ENCODE peak calls at places on chromosomes 11 and 22, in nine cellular contexts. G is mucosa of descending colon; X is GM23248; S is right lobe of liver; N is CD4-positive, alpha-beta memory T cell; T is left ventricle myocardium inferior; C is naive thymus-derived CD4-positive, alpha-beta T cell; M is A673; O is adrenal gland. K is an unnamed sample.

GRCh38 chr11:34492806-34493414 is 20.7 kb downstream of the ELF5 start:
- DNase-seq in G (peak; percentile 89), X (peak; percentile 77), S (no peak), N (peak; percentile 8), T (no peak), C (peak; percentile 7), M (peak; percentile 91), O (peak; percentile 67), K (peak; percentile 46)

GRCh38 chr22:26906464-26906863 is 249.1 kb downstream of the MIAT start:
- DNase-seq in G (no peak), X (no peak), S (no peak), N (no peak), T (no peak), C (no peak), M (no peak), O (no peak), K (no peak)

GRCh38 chr11:97703815-97704214 is 1314.0 kb downstream of the JRKL start:
- DNase-seq in G (no peak), X (no peak), S (no peak), N (no peak), T (no peak), C (no peak), M (no peak), O (no peak), K (no peak)

GRCh38 chr11:20022363-20023081 is 137.8 kb downstream of the DBX1 start:
- DNase-seq in G (no peak), X (no peak), S (no peak), N (no peak), T (no peak), C (no peak), M (no peak), O (no peak), K (no peak)

GRCh38 chr22:19607198-19608113 is 83.2 kb upstream of the CLDN5 start:
- DNase-seq in G (peak; percentile 16), X (no peak), S (peak; percentile 96), N (peak; percentile 59), T (no peak), C (peak; percentile 85), M (no peak), O (no peak), K (no peak)

GRCh38 chr11:46697303-46697702 is 3.1 kb downstream of the ARHGAP1 start:
- DNase-seq in G (no peak), X (peak; percentile 16), S (no peak), N (no peak), T (peak; percentile 43), C (no peak), M (no peak), O (no peak), K (peak; percentile 20)

GRCh38 chr11:65069217-65069616 is 10.9 kb upstream of the NAALADL1 start:
- DNase-seq in G (no peak), X (no peak), S (no peak), N (no peak), T (no peak), C (no peak), M (no peak), O (no peak), K (no peak)

GRCh38 chr11:117239295-117239694 is 6.8 kb downstream of the RNF214 start:
- DNase-seq in G (no peak), X (peak; percentile 97), S (no peak), N (no peak), T (no peak), C (no peak), M (no peak), O (no peak), K (no peak)

GRCh38 chr11:102306048-102306575 is 11.2 kb upstream of the BIRC3 start:
- DNase-seq in G (peak; percentile 70), X (no peak), S (no peak), N (peak; percentile 35), T (no peak), C (peak; percentile 30), M (no peak), O (no peak), K (no peak)

GRCh38 chr11:134176284-134176683 is 47.5 kb downstream of the NCAPD3 start:
- DNase-seq in G (no peak), X (no peak), S (no peak), N (no peak), T (no peak), C (no peak), M (no peak), O (no peak), K (no peak)

GRCh38 chr22:19932367-19933206 is 9.0 kb upstream of the COMT start:
- DNase-seq in G (no peak), X (no peak), S (peak; percentile 55), N (no peak), T (no peak), C (no peak), M (no peak), O (peak; percentile 37), K (no peak)

GRCh38 chr11:128198206-128198605 is 389.2 kb downstream of the ETS1 start:
- DNase-seq in G (no peak), X (no peak), S (no peak), N (no peak), T (no peak), C (no peak), M (peak; percentile 49), O (no peak), K (no peak)

GRCh38 chr11:3367221-3367620 is 11.7 kb downstream of the ZNF195 start:
- DNase-seq in G (no peak), X (peak; percentile 19), S (no peak), N (no peak), T (no peak), C (no peak), M (no peak), O (no peak), K (no peak)
- H3K36me3 ChIP-seq in G (peaks cover 36% of the 10 kb centered on the region), X (peaks cover 95% of the 10 kb centered on the region), S (peaks cover 78% of the 10 kb centered on the region), N (peaks cover 76% of the 10 kb centered on the region), T (peaks cover 99% of the 10 kb centered on the region), C (peaks cover 44% of the 10 kb centered on the region), M (peaks cover 96% of the 10 kb centered on the region), O (peaks cover 52% of the 10 kb centered on the region), K (peaks cover 80% of the 10 kb centered on the region)

DNA sequence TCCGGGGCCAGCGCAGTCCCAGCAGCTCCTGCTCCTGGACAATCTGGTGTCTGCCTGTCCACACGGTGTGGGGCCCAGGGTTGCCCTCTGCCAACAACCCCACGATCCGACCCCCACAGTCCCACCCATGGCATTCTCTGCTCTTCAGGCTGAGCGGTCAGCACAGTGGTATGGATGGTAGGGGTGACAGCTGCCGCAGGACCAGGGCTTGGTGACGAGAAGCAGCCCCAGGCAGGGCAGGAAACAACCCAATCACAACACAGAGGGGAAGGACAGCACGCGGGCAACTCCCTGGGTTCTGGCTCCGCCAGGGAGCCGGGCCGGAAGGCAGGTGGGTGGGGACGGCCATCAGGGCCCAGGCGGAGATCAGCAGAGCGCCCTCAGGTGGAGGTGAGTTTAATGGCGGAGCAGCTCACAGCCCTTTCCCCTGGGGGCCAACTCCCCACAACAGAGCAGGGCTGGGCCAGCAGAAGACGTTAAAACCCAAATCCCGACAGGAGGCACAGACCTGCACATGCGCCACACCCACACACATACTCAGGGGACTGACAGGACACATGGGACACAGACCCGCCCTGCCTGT is 5.3 kb upstream of the CHADL start:
- DNase-seq in G (no peak), X (no peak), S (no peak), N (no peak), T (no peak), C (no peak), M (no peak), O (no peak), K (peak; percentile 53)
- H3K36me3 ChIP-seq in G (peaks cover 5% of the 10 kb centered on the region), X (peaks cover 6% of the 10 kb centered on the region), S (peaks cover 20% of the 10 kb centered on the region), N (peaks cover 31% of the 10 kb centered on the region), T (peaks cover 43% of the 10 kb centered on the region), C (peaks cover 3% of the 10 kb centered on the region), M (peaks cover 51% of the 10 kb centered on the region), O (peaks cover 50% of the 10 kb centered on the region), K (peaks cover 56% of the 10 kb centered on the region)

GRCh38 chr22:43446881-43447280 is 35.1 kb downstream of the MPPED1 start:
- DNase-seq in G (no peak), X (peak; percentile 5), S (no peak), N (no peak), T (no peak), C (no peak), M (peak; percentile 12), O (no peak), K (no peak)
- H3K36me3 ChIP-seq in G (no peaks in the 10 kb centered on the region), X (no peaks in the 10 kb centered on the region), S (no peaks in the 10 kb centered on the region), N (no peaks in the 10 kb centered on the region), T (no peaks in the 10 kb centered on the region), C (no peaks in the 10 kb centered on the region), M (no peaks in the 10 kb centered on the region), O (no peaks in the 10 kb centered on the region), K (no peaks in the 10 kb centered on the region)

DNA sequence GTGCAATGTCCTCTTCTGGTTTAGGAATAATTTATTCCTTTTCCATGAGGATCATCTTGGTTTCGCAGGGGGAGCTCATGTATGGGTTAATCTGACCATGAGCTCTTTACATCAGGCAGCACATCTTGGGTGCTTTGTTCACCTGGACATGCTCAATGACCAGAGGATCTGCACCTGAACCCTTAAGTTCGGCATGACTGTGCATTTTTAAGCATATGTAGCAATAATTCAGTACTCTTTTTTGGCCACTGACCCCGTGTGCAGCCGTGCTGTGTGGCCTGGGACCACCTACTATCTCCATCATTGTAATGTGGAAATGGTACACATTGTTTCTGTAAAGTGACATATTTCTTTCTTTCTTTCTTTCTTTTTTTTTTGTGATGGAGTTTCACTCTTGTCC is 62.9 kb downstream of the DEPDC5 start:
- DNase-seq in G (no peak), X (no peak), S (no peak), N (no peak), T (no peak), C (no peak), M (no peak), O (no peak), K (no peak)
- H3K36me3 ChIP-seq in G (peaks cover 4% of the 10 kb centered on the region), X (peaks cover 26% of the 10 kb centered on the region), S (peaks cover 42% of the 10 kb centered on the region), N (peaks cover 57% of the 10 kb centered on the region), T (peaks cover 99% of the 10 kb centered on the region), C (peaks cover 12% of the 10 kb centered on the region), M (peaks cover 36% of the 10 kb centered on the region), O (peaks cover 88% of the 10 kb centered on the region), K (peaks cover 23% of the 10 kb centered on the region)

K was measured in BE2C.